ENCODE peak calls at places on chromosome 14, in four cellular contexts. I is GM23338, F is suprapubic skin, G is dorsolateral prefrontal cortex. Z is an unnamed sample.

GRCh38 chr14:75259510-75259855 is 19.1 kb upstream of the FOS start:
- DNase-seq in F (no peak), I (peak; percentile 62), G (no peak), Z (no peak)

GRCh38 chr14:96038920-96039632 is at the start of gene C14orf132:
- DNase-seq in F (no peak), I (peak; percentile 77), G (peak; percentile 67), Z (peak; percentile 20)

GRCh38 chr14:92967346-92967926 is 44.5 kb downstream of the CHGA start:
- DNase-seq in F (no peak), G (no peak), I (no peak), Z (no peak)

GRCh38 chr14:55523321-55523720 is 56.7 kb upstream of the KTN1 start:
- DNase-seq in I (no peak), G (no peak), F (no peak), Z (no peak)

GRCh38 chr14:41404121-41404520 is 202.6 kb upstream of the LRFN5 start:
- DNase-seq in F (no peak), I (peak; percentile 10), G (no peak), Z (no peak)

GRCh38 chr14:104544362-104544761 is 35.2 kb upstream of the C14orf180 start:
- DNase-seq in G (no peak), I (no peak), F (peak; percentile 49), Z (no peak)

GRCh38 chr14:94655169-94655710 is 43.0 kb downstream of the SERPINA3 start:
- DNase-seq in G (no peak), I (no peak), F (peak; percentile 15), Z (no peak)

GRCh38 chr14:20934148-20934762 is 21.0 kb upstream of the RNASE2 start:
- DNase-seq in I (peak; percentile 94), G (no peak), F (no peak), Z (no peak)

GRCh38 chr14:52272375-52272774 is 4.9 kb downstream of the PTGDR start:
- DNase-seq in F (no peak), I (peak; percentile 70), G (no peak), Z (no peak)

GRCh38 chr14:104787736-104788532 is 7.6 kb downstream of the AKT1 start:
- DNase-seq in G (no peak), F (no peak), I (no peak), Z (no peak)

GRCh38 chr14:95407342-95407741 is 87.6 kb upstream of the CLMN start:
- DNase-seq in G (no peak), I (no peak), F (no peak), Z (no peak)

GRCh38 chr14:54173782-54174181 is 217.2 kb upstream of the BMP4 start:
- DNase-seq in G (no peak), I (no peak), F (no peak), Z (no peak)

GRCh38 chr14:78927261-78927660 is 757.1 kb downstream of the NRXN3 start:
- DNase-seq in I (no peak), G (no peak), F (no peak), Z (no peak)

GRCh38 chr14:34461334-34462131 is 507 bp downstream of the SPTSSA start:
- DNase-seq in G (peak; percentile 33), I (peak; percentile 77), F (peak; percentile 81), Z (no peak)

GRCh38 chr14:20614038-20614840 is 23.1 kb upstream of the RNASE12 start:
- DNase-seq in F (no peak), I (no peak), G (no peak), Z (no peak)

GRCh38 chr14:104085032-104085888 is at the start of gene ASPG:
- DNase-seq in I (peak; percentile 83), G (peak; percentile 9), F (no peak), Z (no peak)

GRCh38 chr14:23361320-23361719 is 3.7 kb downstream of the EFS start:
- DNase-seq in F (peak; percentile 70), G (no peak), I (no peak), Z (no peak)

GRCh38 chr14:59570122-59570521 is 6.5 kb downstream of the CCDC175 start:
- DNase-seq in F (no peak), I (no peak), G (no peak), Z (no peak)

GRCh38 chr14:77980475-77981321 is 180.8 kb downstream of the ADCK1 start:
- DNase-seq in I (peak; percentile 71), G (no peak), F (no peak), Z (no peak)

GRCh38 chr14:98173291-98173690 is 1098.7 kb downstream of the BCL11B start:
- DNase-seq in I (no peak), F (no peak), G (no peak), Z (peak; percentile 34)

GRCh38 chr14:34030864-34031263 is 80.0 kb upstream of the EGLN3 start:
- DNase-seq in F (no peak), G (peak; percentile 59), I (no peak), Z (no peak)

GRCh38 chr14:100790785-100791667 is 34.9 kb upstream of the MEG3 start:
- DNase-seq in I (no peak), F (no peak), G (no peak), Z (no peak)

GRCh38 chr14:55028066-55028465 is 1.0 kb downstream of the SOCS4 start:
- DNase-seq in I (no peak), G (no peak), F (no peak), Z (no peak)

GRCh38 chr14:22623047-22623446 is 21.1 kb downstream of the OR6J1 start:
- DNase-seq in I (no peak), G (no peak), F (no peak), Z (no peak)

GRCh38 chr14:88225721-88226120 is 97.3 kb downstream of the KCNK10 start:
- DNase-seq in G (no peak), F (no peak), I (peak; percentile 14), Z (no peak)

GRCh38 chr14:51382506-51382905 is 142.5 kb downstream of the TMX1 start:
- DNase-seq in G (no peak), F (no peak), I (no peak), Z (no peak)

GRCh38 chr14:72543325-72543724 is 350.6 kb downstream of the DPF3 start:
- DNase-seq in I (no peak), F (no peak), G (no peak), Z (no peak)
- H3K27ac ChIP-seq in I (no peak overlapping the region), F (no peak overlapping the region), G (peak overlapping the region; percentile 23), Z (no peak overlapping the region)

GRCh38 chr14:69288001-69288771 is 28.2 kb downstream of the GALNT16 start:
- DNase-seq in I (peak; percentile 41), G (no peak), F (peak; percentile 76), Z (no peak)
- TF ChIP-seq CTCF in I (peak; percentile 49), G (peak; percentile 14), F (no peak), Z (no peak)

GRCh38 chr14:71243697-71244096 is 336.4 kb downstream of the PCNX1 start:
- DNase-seq in F (no peak), G (no peak), I (no peak), Z (no peak)
- H3K27ac ChIP-seq in F (no peak overlapping the region), G (no peak overlapping the region), I (no peak overlapping the region), Z (no peak overlapping the region)

GRCh38 chr14:83734431-83734830 is 1795.5 kb upstream of the FLRT2 start:
- DNase-seq in F (no peak), G (no peak), I (no peak), Z (no peak)

DNA sequence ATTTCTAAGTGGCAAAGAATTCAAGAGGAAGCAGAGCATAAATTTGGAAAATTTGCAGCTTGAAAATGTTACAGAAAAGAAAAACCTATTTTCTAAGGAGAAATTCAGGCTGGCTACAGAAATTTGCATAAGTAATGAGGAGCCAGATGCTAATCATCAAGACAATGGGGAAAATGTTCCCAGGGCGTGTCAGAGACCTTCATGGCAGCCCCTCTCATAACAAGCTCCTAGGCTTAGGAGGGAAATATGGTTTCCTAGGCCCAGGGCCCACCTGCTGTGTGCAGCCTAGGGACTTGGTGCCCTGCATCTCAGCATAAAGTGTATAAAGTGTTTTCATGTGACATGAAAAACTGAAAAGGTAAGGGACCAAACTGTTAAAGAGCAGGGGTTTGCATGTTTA is 1796.3 kb upstream of the FLRT2 start:
- DNase-seq in F (no peak), G (no peak), I (peak; percentile 52), Z (no peak)
- TF ChIP-seq CTCF in F (no peak), G (no peak), I (no peak), Z (no peak)

GRCh38 chr14:57078054-57078453 is 190.7 kb downstream of the EXOC5 start:
- DNase-seq in I (no peak), F (no peak), G (no peak), Z (no peak)
- H3K27ac ChIP-seq in I (no peak overlapping the region), F (no peak overlapping the region), G (no peak overlapping the region), Z (no peak overlapping the region)

DNA sequence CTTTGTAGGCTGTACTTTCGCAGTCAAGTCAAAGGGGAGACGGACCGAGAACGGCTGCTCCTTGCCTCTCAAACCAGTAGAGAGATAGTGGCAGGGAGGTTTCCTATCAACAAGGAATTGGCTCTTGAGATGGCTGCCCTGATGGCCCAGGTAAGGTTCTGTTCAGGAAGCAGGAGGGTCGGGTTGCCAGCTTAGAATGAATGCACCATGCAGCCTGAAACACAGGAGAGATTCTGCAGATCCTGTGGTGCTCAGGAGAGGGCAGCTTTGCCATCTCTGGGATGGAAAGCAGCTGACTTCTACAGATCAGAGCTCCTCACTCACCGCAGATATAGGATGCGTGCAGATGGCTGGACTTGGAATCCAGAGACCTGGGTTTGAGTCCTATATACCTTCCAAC is 18.0 kb downstream of the PIGH start:
- DNase-seq in I (no peak), G (no peak), F (no peak), Z (no peak)
- TF ChIP-seq CTCF in I (peak; percentile 16), G (no peak), F (no peak), Z (no peak)

GRCh38 chr14:24670594-24670993 is 36.6 kb upstream of the GZMB start:
- DNase-seq in G (no peak), F (no peak), I (no peak), Z (no peak)

GRCh38 chr14:24673534-24674203 is 39.7 kb upstream of the GZMB start:
- DNase-seq in G (no peak), I (no peak), F (no peak), Z (peak; percentile 34)

GRCh38 chr14:24674204-24674970 is 40.4 kb upstream of the GZMB start:
- DNase-seq in G (no peak), F (no peak), I (no peak), Z (no peak)

GRCh38 chr14:24677956-24678355 is 44.0 kb upstream of the GZMB start:
- DNase-seq in G (no peak), F (no peak), I (no peak), Z (no peak)

DNA sequence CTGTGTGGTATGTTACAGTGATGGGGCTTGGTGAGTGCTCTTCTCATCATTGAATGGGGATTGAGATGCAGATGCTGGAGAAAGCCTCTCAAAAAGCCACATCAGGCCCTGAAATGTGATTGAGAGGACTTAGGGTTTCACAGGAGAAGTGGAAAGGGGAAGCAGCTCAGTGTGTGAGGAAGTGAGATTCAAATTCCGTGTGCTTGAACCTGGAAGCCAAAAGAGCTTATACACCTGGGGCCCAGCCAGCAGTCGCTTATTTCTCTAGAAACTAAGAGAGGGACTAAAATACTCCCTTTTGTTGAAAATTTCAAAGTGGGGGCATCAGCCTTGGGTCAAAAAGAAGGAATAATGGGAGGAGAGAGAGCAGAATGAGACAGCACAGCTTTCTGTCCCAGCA is 39.1 kb upstream of the GZMB start:
- DNase-seq in G (no peak), I (no peak), F (no peak), Z (no peak)
- H3K27ac ChIP-seq in G (no peak overlapping the region), I (no peak overlapping the region), F (no peak overlapping the region), Z (peak overlapping the region; percentile 64)

DNA sequence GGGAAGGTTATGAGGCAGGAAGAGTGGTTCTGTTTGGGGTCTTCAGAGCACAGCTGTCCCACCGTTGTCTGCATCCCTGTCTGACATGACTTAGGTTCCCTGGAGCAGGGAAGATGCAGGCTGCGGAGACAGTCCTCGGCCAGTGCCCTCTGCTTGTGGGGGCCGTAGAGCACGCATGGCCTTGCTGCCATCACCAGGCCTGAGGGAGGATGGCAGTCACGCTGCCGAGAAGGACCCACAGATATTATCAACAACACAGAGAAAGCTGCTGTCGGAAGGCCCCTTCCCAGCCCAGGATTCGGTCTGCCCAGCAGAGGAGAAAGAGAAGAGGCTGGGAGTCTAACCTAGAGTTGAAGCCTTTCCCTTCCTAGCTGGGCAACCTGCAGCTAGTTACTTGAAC is 35.0 kb downstream of the ERH start:
- DNase-seq in I (peak; percentile 72), F (no peak), G (peak; percentile 53), Z (no peak)
- TF ChIP-seq CTCF in I (peak; percentile 88), F (peak; percentile 40), G (peak; percentile 53), Z (no peak)